ENCODE peak calls at places on chromosomes 4 and X, in five cellular contexts. L, Y, F, E and C are unnamed samples.

GRCh38 chrX:100798815-100799214 is 21.4 kb upstream of the CSTF2 start:
- DNase-seq in E (no peak), L (no peak), Y (no peak), F (no peak), C (no peak)

GRCh38 chr4:72119946-72120345 is 88.1 kb downstream of the NPFFR2 start:
- DNase-seq in L (peak; percentile 33), E (no peak), Y (no peak), F (no peak), C (no peak)

GRCh38 chr4:21898101-21898500 is 50.5 kb downstream of the KCNIP4 start:
- DNase-seq in F (no peak), L (no peak), Y (no peak), E (no peak), C (no peak)

GRCh38 chr4:173214661-173215060 is 46.0 kb downstream of the GALNT7 start:
- DNase-seq in Y (no peak), E (no peak), L (no peak), F (no peak), C (no peak)

GRCh38 chrX:16458208-16458607 is 191.8 kb upstream of the S100G start:
- DNase-seq in F (no peak), Y (no peak), L (no peak), E (no peak), C (no peak)

GRCh38 chr4:36168127-36168898 is 76.0 kb downstream of the ARAP2 start:
- DNase-seq in F (no peak), L (no peak), E (no peak), Y (no peak), C (no peak)

GRCh38 chrX:67720344-67720743 is 176.5 kb downstream of the AR start:
- DNase-seq in F (peak; percentile 42), L (no peak), Y (no peak), E (peak; percentile 41), C (no peak)

GRCh38 chrX:1394731-1395501 is 3.0 kb upstream of the SLC25A6 start:
- DNase-seq in E (no peak), F (no peak), Y (no peak), L (peak; percentile 43), C (no peak)

GRCh38 chr4:189202182-189202868 is 738.3 kb upstream of the FRG1 start:
- DNase-seq in L (peak; percentile 83), E (no peak), F (no peak), Y (peak; percentile 41), C (peak; percentile 6)

GRCh38 chrX:96906741-96907140 is 23.0 kb downstream of the RPA4 start:
- DNase-seq in L (no peak), F (no peak), Y (no peak), E (peak; percentile 90), C (no peak)

GRCh38 chr4:184824776-184825393 is 883 bp downstream of the ACSL1 start:
- DNase-seq in Y (no peak), L (no peak), E (peak; percentile 30), F (no peak), C (no peak)

GRCh38 chrX:7638053-7638452 is 204.9 kb upstream of the VCX start:
- DNase-seq in F (no peak), E (no peak), L (no peak), Y (no peak), C (no peak)

GRCh38 chr4:176048631-176049030 is 17.0 kb upstream of the WDR17 start:
- DNase-seq in Y (no peak), E (no peak), L (no peak), F (no peak), C (no peak)

GRCh38 chrX:148228521-148228920 is 247.4 kb downstream of the FMR1NB start:
- DNase-seq in L (no peak), F (no peak), E (no peak), Y (no peak), C (no peak)

GRCh38 chrX:24253030-24253429 is 60.8 kb downstream of the SUPT20HL2 start:
- DNase-seq in Y (no peak), E (no peak), L (no peak), F (no peak), C (no peak)

GRCh38 chrX:150712619-150713018 is 19.4 kb downstream of the MTMR1 start:
- DNase-seq in E (no peak), F (no peak), Y (no peak), L (no peak), C (no peak)

GRCh38 chrX:38805294-38806053 is 4.2 kb downstream of the MID1IP1 start:
- DNase-seq in E (peak; percentile 72), F (peak; percentile 59), Y (peak; percentile 66), L (peak; percentile 77), C (no peak)

GRCh38 chr4:8545439-8545765 is 34.8 kb upstream of the GPR78 start:
- DNase-seq in L (no peak), Y (no peak), F (no peak), E (no peak), C (no peak)

GRCh38 chr4:8543623-8544022 is 36.6 kb upstream of the GPR78 start:
- DNase-seq in F (no peak), E (no peak), Y (no peak), L (no peak), C (no peak)

GRCh38 chr4:8542776-8543525 is 37.2 kb upstream of the GPR78 start:
- DNase-seq in L (no peak), E (no peak), Y (no peak), F (no peak), C (no peak)

GRCh38 chr4:8544741-8545438 is 35.3 kb upstream of the GPR78 start:
- DNase-seq in L (no peak), F (no peak), Y (no peak), E (no peak), C (no peak)

DNA sequence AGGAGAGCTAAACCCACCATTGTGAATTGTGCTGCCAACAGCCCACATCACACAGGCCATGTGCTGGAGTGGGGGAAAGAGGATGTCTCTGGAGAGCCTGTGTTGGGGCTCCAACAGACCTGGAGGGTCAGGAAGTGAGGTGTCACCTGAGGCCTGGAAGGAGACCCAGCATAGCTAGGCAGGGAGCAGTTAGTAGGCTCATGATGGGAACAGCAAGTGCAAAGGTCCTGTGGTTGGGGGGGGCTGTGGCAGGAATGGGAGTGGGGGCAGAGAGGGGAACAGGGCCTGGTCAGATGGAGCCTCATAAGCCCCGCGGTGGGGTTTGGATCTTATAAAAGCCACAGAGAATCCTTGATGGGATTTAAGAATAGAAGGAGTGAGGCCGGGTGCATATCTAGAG is 35.9 kb upstream of the GPR78 start:
- DNase-seq in E (no peak), F (no peak), Y (no peak), L (no peak), C (no peak)
- H3K4me1 ChIP-seq in E (no peaks in the 10 kb centered on the region), F (no peaks in the 10 kb centered on the region), Y (no peaks in the 10 kb centered on the region), L (no peaks in the 10 kb centered on the region), C (no peaks in the 10 kb centered on the region)

GRCh38 chrX:123732679-123733363 is at the start of gene THOC2:
- DNase-seq in L (peak; percentile 90), E (peak; percentile 85), Y (peak; percentile 85), F (peak; percentile 84), C (peak; percentile 67)
- TF ChIP-seq CTCF in L (no peak), E (peak; percentile 33), Y (no peak), F (peak; percentile 17), C (peak; percentile 40)

GRCh38 chrX:55264816-55265215 is at the start of gene PAGE3:
- DNase-seq in F (no peak), Y (no peak), L (no peak), E (no peak), C (no peak)
- H3K9me3 ChIP-seq in F (no peaks in the 10 kb centered on the region), Y (no peaks in the 10 kb centered on the region), L (no peaks in the 10 kb centered on the region), E (no peaks in the 10 kb centered on the region), C (no peaks in the 10 kb centered on the region)

GRCh38 chr4:169256101-169256612 is 14.6 kb downstream of the SH3RF1 start:
- DNase-seq in L (no peak), E (no peak), Y (no peak), F (no peak), C (no peak)
- H3K4me1 ChIP-seq in L (peaks cover 28% of the 10 kb centered on the region), E (peaks cover 98% of the 10 kb centered on the region), Y (peaks cover 43% of the 10 kb centered on the region), F (peaks cover 4% of the 10 kb centered on the region), C (peaks cover 97% of the 10 kb centered on the region)

GRCh38 chr4:56976878-56977320 is 507 bp downstream of the NOA1 start:
- DNase-seq in Y (peak; percentile 61), L (peak; percentile 76), E (peak; percentile 38), F (no peak), C (no peak)
- TF ChIP-seq CTCF in Y (no peak), L (no peak), E (no peak), F (no peak), C (no peak)

DNA sequence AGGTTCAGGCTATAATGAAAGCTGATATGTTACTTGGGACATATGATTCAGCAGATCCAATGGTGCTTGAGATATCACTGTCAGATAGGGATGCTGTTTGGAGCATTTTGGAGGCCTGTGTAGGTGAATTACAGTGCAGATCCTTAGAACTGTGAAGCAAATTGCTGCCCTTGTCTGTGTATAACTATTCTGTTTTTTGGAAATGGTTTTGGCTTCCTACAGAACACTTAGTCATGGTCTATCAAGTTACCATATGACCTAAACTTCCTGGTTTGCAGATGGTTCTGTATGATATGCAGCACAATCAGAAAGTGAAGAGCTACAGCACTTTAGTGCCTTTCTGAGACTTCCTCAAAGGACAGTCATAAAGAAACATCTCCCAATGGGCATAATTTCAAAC is 688.6 kb downstream of the SH3BGRL start:
- DNase-seq in F (no peak), E (no peak), Y (no peak), L (no peak), C (no peak)
- H3K9me3 ChIP-seq in F (no peaks in the 10 kb centered on the region), E (no peaks in the 10 kb centered on the region), Y (no peaks in the 10 kb centered on the region), L (no peaks in the 10 kb centered on the region), C (no peaks in the 10 kb centered on the region)

GRCh38 chrX:12972239-12972638 is 2.7 kb upstream of the TMSB4X start:
- DNase-seq in E (no peak), L (no peak), Y (no peak), F (no peak), C (no peak)
- H3K4me1 ChIP-seq in E (peaks cover 41% of the 10 kb centered on the region), L (peaks cover 3% of the 10 kb centered on the region), Y (no peaks in the 10 kb centered on the region), F (no peaks in the 10 kb centered on the region), C (peaks cover 18% of the 10 kb centered on the region)

GRCh38 chr4:41177016-41177415 is 37.3 kb downstream of the APBB2 start:
- DNase-seq in Y (no peak), L (no peak), E (peak; percentile 64), F (no peak), C (no peak)
- TF ChIP-seq CTCF in Y (no peak), L (no peak), E (no peak), F (no peak), C (no peak)

GRCh38 chr4:142645478-142646108 is 200.5 kb downstream of the INPP4B start:
- DNase-seq in L (no peak), F (no peak), E (peak; percentile 78), Y (no peak), C (no peak)
- H3K9me3 ChIP-seq in L (no peaks in the 10 kb centered on the region), F (no peaks in the 10 kb centered on the region), E (no peaks in the 10 kb centered on the region), Y (no peaks in the 10 kb centered on the region), C (peaks cover 5% of the 10 kb centered on the region)